ENCODE peak calls at places on chromosomes 13 and 19, in six cellular contexts. One of them, this sample, is unnamed.

GRCh38 chr19:7512400-7512851 is 3.5 kb upstream of the ZNF358 start:
- DNase-seq in naive thymus-derived CD4-positive, alpha-beta T cell: no peak
- DNase-seq in fibroblast of mammary gland: peak; percentile 25
- DNase-seq in right lobe of liver: no peak
- DNase-seq in colonic mucosa: no peak
- DNase-seq in WERI-Rb-1: peak; percentile 94
- DNase-seq in this sample: no peak

GRCh38 chr19:39941151-39941550 is 6.7 kb upstream of the FCGBP start:
- DNase-seq in fibroblast of mammary gland: no peak
- DNase-seq in colonic mucosa: no peak
- DNase-seq in WERI-Rb-1: no peak
- DNase-seq in right lobe of liver: no peak
- DNase-seq in naive thymus-derived CD4-positive, alpha-beta T cell: no peak
- DNase-seq in this sample: peak; percentile 63

GRCh38 chr13:20337894-20338551 is 105.9 kb upstream of the GJB6 start:
- DNase-seq in colonic mucosa: no peak
- DNase-seq in naive thymus-derived CD4-positive, alpha-beta T cell: no peak
- DNase-seq in fibroblast of mammary gland: no peak
- DNase-seq in WERI-Rb-1: no peak
- DNase-seq in right lobe of liver: no peak
- DNase-seq in this sample: no peak

GRCh38 chr13:49584771-49585182 is 581 bp downstream of the RCBTB1 start:
- DNase-seq in WERI-Rb-1: no peak
- DNase-seq in naive thymus-derived CD4-positive, alpha-beta T cell: no peak
- DNase-seq in colonic mucosa: no peak
- DNase-seq in right lobe of liver: no peak
- DNase-seq in fibroblast of mammary gland: peak; percentile 10
- DNase-seq in this sample: no peak

GRCh38 chr13:98315466-98315865 is 138.4 kb upstream of the RNF113B start:
- DNase-seq in fibroblast of mammary gland: peak; percentile 45
- DNase-seq in colonic mucosa: no peak
- DNase-seq in WERI-Rb-1: peak; percentile 75
- DNase-seq in naive thymus-derived CD4-positive, alpha-beta T cell: no peak
- DNase-seq in right lobe of liver: no peak
- DNase-seq in this sample: no peak

GRCh38 chr13:99151516-99151915 is 49.1 kb upstream of the UBAC2 start:
- DNase-seq in right lobe of liver: no peak
- DNase-seq in fibroblast of mammary gland: peak; percentile 69
- DNase-seq in WERI-Rb-1: no peak
- DNase-seq in naive thymus-derived CD4-positive, alpha-beta T cell: no peak
- DNase-seq in colonic mucosa: no peak
- DNase-seq in this sample: no peak

GRCh38 chr13:39815345-39816111 is 160.1 kb downstream of the COG6 start:
- DNase-seq in WERI-Rb-1: no peak
- DNase-seq in right lobe of liver: no peak
- DNase-seq in colonic mucosa: no peak
- DNase-seq in fibroblast of mammary gland: peak; percentile 27
- DNase-seq in naive thymus-derived CD4-positive, alpha-beta T cell: no peak
- DNase-seq in this sample: no peak

GRCh38 chr19:56112313-56112709 is 8.8 kb downstream of the ZNF787 start:
- DNase-seq in naive thymus-derived CD4-positive, alpha-beta T cell: no peak
- DNase-seq in colonic mucosa: no peak
- DNase-seq in right lobe of liver: no peak
- DNase-seq in WERI-Rb-1: no peak
- DNase-seq in fibroblast of mammary gland: no peak
- DNase-seq in this sample: no peak

GRCh38 chr19:34172661-34173144 is 399 bp downstream of the LSM14A start:
- DNase-seq in WERI-Rb-1: no peak
- DNase-seq in naive thymus-derived CD4-positive, alpha-beta T cell: no peak
- DNase-seq in right lobe of liver: no peak
- DNase-seq in fibroblast of mammary gland: no peak
- DNase-seq in colonic mucosa: no peak
- DNase-seq in this sample: no peak

GRCh38 chr13:52459668-52460067 is 4.4 kb downstream of the CKAP2 start:
- DNase-seq in right lobe of liver: no peak
- DNase-seq in colonic mucosa: no peak
- DNase-seq in WERI-Rb-1: no peak
- DNase-seq in naive thymus-derived CD4-positive, alpha-beta T cell: no peak
- DNase-seq in fibroblast of mammary gland: peak; percentile 87
- DNase-seq in this sample: no peak

GRCh38 chr13:44326961-44327360 is 46.7 kb upstream of the SERP2 start:
- DNase-seq in naive thymus-derived CD4-positive, alpha-beta T cell: no peak
- DNase-seq in WERI-Rb-1: no peak
- DNase-seq in fibroblast of mammary gland: no peak
- DNase-seq in colonic mucosa: no peak
- DNase-seq in right lobe of liver: no peak
- DNase-seq in this sample: no peak

GRCh38 chr13:41554180-41554579 is 96.8 kb downstream of the RGCC start:
- DNase-seq in naive thymus-derived CD4-positive, alpha-beta T cell: no peak
- DNase-seq in right lobe of liver: no peak
- DNase-seq in colonic mucosa: no peak
- DNase-seq in fibroblast of mammary gland: no peak
- DNase-seq in WERI-Rb-1: no peak
- DNase-seq in this sample: no peak

DNA sequence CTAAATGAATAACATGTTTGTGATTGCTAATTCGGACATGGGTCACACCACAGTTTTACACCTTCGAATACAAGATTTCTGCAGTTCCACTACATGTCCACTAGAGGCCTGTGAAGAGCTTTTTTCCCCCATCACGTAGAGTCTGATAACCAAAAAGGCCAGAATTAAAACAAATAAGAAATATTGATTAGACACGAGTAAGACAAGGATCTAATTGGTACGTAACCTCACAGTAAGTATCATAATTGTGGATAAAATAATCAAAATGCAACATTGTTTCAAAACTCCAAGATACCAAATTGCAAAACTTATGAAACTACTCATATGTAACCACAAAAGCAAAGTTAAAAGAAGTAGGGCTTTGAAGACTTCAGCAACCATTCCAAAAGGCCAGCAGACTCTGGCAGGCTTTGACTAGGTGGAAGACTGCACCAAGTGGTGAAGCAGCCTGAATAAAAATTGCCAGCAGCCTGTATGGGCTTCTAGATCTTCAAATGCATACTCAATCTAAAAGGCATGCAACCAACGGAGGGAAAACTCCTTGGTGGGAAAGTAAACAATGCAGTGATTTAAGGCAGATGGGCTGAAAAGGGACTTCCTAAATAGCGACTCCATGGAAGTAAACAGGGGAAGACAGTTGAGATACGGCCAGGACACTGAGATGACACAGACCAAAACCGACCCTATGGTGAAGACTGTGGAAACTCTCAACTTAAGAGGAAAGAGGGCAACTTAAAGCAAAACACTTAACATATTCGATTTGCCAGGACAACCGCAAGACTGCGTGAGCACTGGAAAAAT is 56.7 kb downstream of the STARD13 start:
- DNase-seq in colonic mucosa: peak; percentile 38
- DNase-seq in naive thymus-derived CD4-positive, alpha-beta T cell: peak; percentile 49
- DNase-seq in fibroblast of mammary gland: peak; percentile 88
- DNase-seq in WERI-Rb-1: no peak
- DNase-seq in right lobe of liver: no peak
- DNase-seq in this sample: peak; percentile 30
- H3K4me3 ChIP-seq in colonic mucosa: no peak overlapping the region
- H3K4me3 ChIP-seq in naive thymus-derived CD4-positive, alpha-beta T cell: no peak overlapping the region
- H3K4me3 ChIP-seq in fibroblast of mammary gland: no peak overlapping the region
- H3K4me3 ChIP-seq in WERI-Rb-1: no peak overlapping the region
- H3K4me3 ChIP-seq in right lobe of liver: no peak overlapping the region
- H3K4me3 ChIP-seq in this sample: no peak overlapping the region

DNA sequence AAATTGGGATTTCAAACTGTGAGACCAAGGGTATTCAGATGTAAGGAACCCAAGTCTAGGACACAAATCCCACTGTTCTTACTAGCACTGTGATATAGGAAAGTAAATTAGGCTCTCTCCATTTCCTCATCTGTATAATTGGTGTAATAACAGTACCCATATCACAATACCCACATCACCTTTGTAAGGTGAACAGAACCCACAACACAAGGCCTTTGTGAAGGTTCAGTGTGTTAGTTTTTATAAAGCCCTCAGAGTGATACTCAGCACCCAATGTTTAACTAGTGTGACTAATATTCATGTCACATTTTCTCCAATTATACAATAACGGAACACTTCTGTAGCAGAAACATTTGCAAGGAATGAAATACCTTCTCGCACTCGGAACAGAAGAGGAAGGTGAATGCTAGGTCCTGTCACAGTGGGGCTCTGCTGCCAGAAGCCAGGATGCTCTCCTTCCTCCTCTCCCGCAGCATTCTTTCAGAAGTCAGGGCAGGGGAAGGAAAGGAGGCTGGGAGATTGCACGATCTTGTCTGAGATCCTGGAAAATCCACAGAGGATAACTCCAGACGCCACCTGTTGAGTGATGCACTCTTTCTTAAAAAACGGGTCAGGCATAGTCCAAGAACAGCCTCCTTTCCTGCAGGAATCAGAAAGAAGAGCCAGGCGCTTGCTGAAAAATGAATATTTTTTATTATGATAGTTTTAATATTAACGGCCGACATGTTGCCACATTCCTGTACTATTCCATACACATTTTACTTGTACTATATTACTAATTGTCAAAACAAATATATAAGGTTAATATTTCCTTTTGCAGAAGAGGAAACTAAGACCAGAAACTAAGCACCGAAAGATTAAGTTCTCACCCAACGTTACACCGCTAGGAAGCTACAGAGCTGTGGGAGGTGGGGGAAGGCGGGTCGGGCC is 762 bp downstream of the ZNF45 start:
- DNase-seq in right lobe of liver: no peak
- DNase-seq in colonic mucosa: no peak
- DNase-seq in WERI-Rb-1: no peak
- DNase-seq in naive thymus-derived CD4-positive, alpha-beta T cell: no peak
- DNase-seq in fibroblast of mammary gland: peak; percentile 16
- DNase-seq in this sample: peak; percentile 73
- H3K4me3 ChIP-seq in right lobe of liver: peak overlapping the region; percentile 75
- H3K4me3 ChIP-seq in colonic mucosa: peak overlapping the region; percentile 69
- H3K4me3 ChIP-seq in WERI-Rb-1: peak overlapping the region; percentile 90
- H3K4me3 ChIP-seq in naive thymus-derived CD4-positive, alpha-beta T cell: peak overlapping the region; percentile 84
- H3K4me3 ChIP-seq in fibroblast of mammary gland: peak overlapping the region; percentile 85
- H3K4me3 ChIP-seq in this sample: peak overlapping the region; percentile 74

GRCh38 chr19:9362905-9363304 is at the start of gene ZNF177:
- DNase-seq in right lobe of liver: no peak
- DNase-seq in colonic mucosa: no peak
- DNase-seq in fibroblast of mammary gland: no peak
- DNase-seq in naive thymus-derived CD4-positive, alpha-beta T cell: no peak
- DNase-seq in WERI-Rb-1: peak; percentile 85
- DNase-seq in this sample: no peak
- H3K4me3 ChIP-seq in right lobe of liver: no peak within 1 kb of the TSS
- H3K4me3 ChIP-seq in colonic mucosa: no peak within 1 kb of the TSS
- H3K4me3 ChIP-seq in fibroblast of mammary gland: peak within 1 kb of the TSS; percentile 31
- H3K4me3 ChIP-seq in naive thymus-derived CD4-positive, alpha-beta T cell: no peak within 1 kb of the TSS
- H3K4me3 ChIP-seq in WERI-Rb-1: peak within 1 kb of the TSS; percentile 93
- H3K4me3 ChIP-seq in this sample: no peak within 1 kb of the TSS

GRCh38 chr19:51798958-51799310 is 4.0 kb downstream of the FPR3 start:
- DNase-seq in naive thymus-derived CD4-positive, alpha-beta T cell: no peak
- DNase-seq in fibroblast of mammary gland: no peak
- DNase-seq in colonic mucosa: no peak
- DNase-seq in right lobe of liver: no peak
- DNase-seq in WERI-Rb-1: no peak
- DNase-seq in this sample: no peak
- H3K4me3 ChIP-seq in naive thymus-derived CD4-positive, alpha-beta T cell: no peak overlapping the region
- H3K4me3 ChIP-seq in fibroblast of mammary gland: peak overlapping the region; percentile 1
- H3K4me3 ChIP-seq in colonic mucosa: no peak overlapping the region
- H3K4me3 ChIP-seq in right lobe of liver: no peak overlapping the region
- H3K4me3 ChIP-seq in WERI-Rb-1: no peak overlapping the region
- H3K4me3 ChIP-seq in this sample: no peak overlapping the region

GRCh38 chr13:84959818-84960217 is 839.4 kb downstream of the SLITRK6 start:
- DNase-seq in colonic mucosa: no peak
- DNase-seq in fibroblast of mammary gland: no peak
- DNase-seq in naive thymus-derived CD4-positive, alpha-beta T cell: no peak
- DNase-seq in right lobe of liver: no peak
- DNase-seq in WERI-Rb-1: no peak
- DNase-seq in this sample: no peak

GRCh38 chr13:84962141-84962750 is 837.0 kb downstream of the SLITRK6 start:
- DNase-seq in naive thymus-derived CD4-positive, alpha-beta T cell: no peak
- DNase-seq in colonic mucosa: no peak
- DNase-seq in WERI-Rb-1: no peak
- DNase-seq in right lobe of liver: no peak
- DNase-seq in fibroblast of mammary gland: no peak
- DNase-seq in this sample: no peak

GRCh38 chr13:84962849-84963248 is 836.4 kb downstream of the SLITRK6 start:
- DNase-seq in WERI-Rb-1: no peak
- DNase-seq in colonic mucosa: no peak
- DNase-seq in right lobe of liver: no peak
- DNase-seq in fibroblast of mammary gland: no peak
- DNase-seq in naive thymus-derived CD4-positive, alpha-beta T cell: no peak
- DNase-seq in this sample: no peak

GRCh38 chr13:84961023-84961422 is 838.2 kb downstream of the SLITRK6 start:
- DNase-seq in fibroblast of mammary gland: no peak
- DNase-seq in colonic mucosa: no peak
- DNase-seq in WERI-Rb-1: no peak
- DNase-seq in right lobe of liver: no peak
- DNase-seq in naive thymus-derived CD4-positive, alpha-beta T cell: no peak
- DNase-seq in this sample: no peak
- H3K4me3 ChIP-seq in fibroblast of mammary gland: no peak overlapping the region
- H3K4me3 ChIP-seq in colonic mucosa: no peak overlapping the region
- H3K4me3 ChIP-seq in WERI-Rb-1: no peak overlapping the region
- H3K4me3 ChIP-seq in right lobe of liver: no peak overlapping the region
- H3K4me3 ChIP-seq in naive thymus-derived CD4-positive, alpha-beta T cell: no peak overlapping the region
- H3K4me3 ChIP-seq in this sample: no peak overlapping the region

GRCh38 chr19:37317403-37318209 is 53.3 kb upstream of the ZNF527 start:
- DNase-seq in fibroblast of mammary gland: peak; percentile 99
- DNase-seq in naive thymus-derived CD4-positive, alpha-beta T cell: peak; percentile 89
- DNase-seq in colonic mucosa: peak; percentile 97
- DNase-seq in right lobe of liver: peak; percentile 97
- DNase-seq in WERI-Rb-1: peak; percentile 96
- DNase-seq in this sample: peak; percentile 99

GRCh38 chr19:37309834-37310575 is 60.9 kb upstream of the ZNF527 start:
- DNase-seq in WERI-Rb-1: peak; percentile 56
- DNase-seq in fibroblast of mammary gland: no peak
- DNase-seq in naive thymus-derived CD4-positive, alpha-beta T cell: peak; percentile 18
- DNase-seq in right lobe of liver: no peak
- DNase-seq in colonic mucosa: no peak
- DNase-seq in this sample: peak; percentile 21

GRCh38 chr19:37313335-37313627 is 57.6 kb upstream of the ZNF527 start:
- DNase-seq in WERI-Rb-1: no peak
- DNase-seq in right lobe of liver: no peak
- DNase-seq in colonic mucosa: no peak
- DNase-seq in naive thymus-derived CD4-positive, alpha-beta T cell: no peak
- DNase-seq in fibroblast of mammary gland: no peak
- DNase-seq in this sample: no peak
- H3K4me3 ChIP-seq in WERI-Rb-1: peak overlapping the region; percentile 45
- H3K4me3 ChIP-seq in right lobe of liver: no peak overlapping the region
- H3K4me3 ChIP-seq in colonic mucosa: no peak overlapping the region
- H3K4me3 ChIP-seq in naive thymus-derived CD4-positive, alpha-beta T cell: peak overlapping the region; percentile 35
- H3K4me3 ChIP-seq in fibroblast of mammary gland: no peak overlapping the region
- H3K4me3 ChIP-seq in this sample: no peak overlapping the region

GRCh38 chr19:30718014-30718413 is 345.8 kb downstream of the ZNF536 start:
- DNase-seq in WERI-Rb-1: no peak
- DNase-seq in naive thymus-derived CD4-positive, alpha-beta T cell: no peak
- DNase-seq in right lobe of liver: no peak
- DNase-seq in colonic mucosa: no peak
- DNase-seq in fibroblast of mammary gland: no peak
- DNase-seq in this sample: no peak

GRCh38 chr19:30717381-30717780 is 345.2 kb downstream of the ZNF536 start:
- DNase-seq in colonic mucosa: no peak
- DNase-seq in naive thymus-derived CD4-positive, alpha-beta T cell: no peak
- DNase-seq in WERI-Rb-1: no peak
- DNase-seq in right lobe of liver: no peak
- DNase-seq in fibroblast of mammary gland: no peak
- DNase-seq in this sample: no peak

GRCh38 chr19:30719189-30719990 is 347.2 kb downstream of the ZNF536 start:
- DNase-seq in right lobe of liver: peak; percentile 86
- DNase-seq in colonic mucosa: peak; percentile 44
- DNase-seq in fibroblast of mammary gland: peak; percentile 6
- DNase-seq in naive thymus-derived CD4-positive, alpha-beta T cell: no peak
- DNase-seq in WERI-Rb-1: peak; percentile 73
- DNase-seq in this sample: no peak

GRCh38 chr19:30719991-30720329 is 347.8 kb downstream of the ZNF536 start:
- DNase-seq in WERI-Rb-1: peak; percentile 35
- DNase-seq in colonic mucosa: no peak
- DNase-seq in naive thymus-derived CD4-positive, alpha-beta T cell: no peak
- DNase-seq in right lobe of liver: no peak
- DNase-seq in fibroblast of mammary gland: no peak
- DNase-seq in this sample: no peak

GRCh38 chr19:30718728-30719127 is 346.5 kb downstream of the ZNF536 start:
- DNase-seq in right lobe of liver: no peak
- DNase-seq in naive thymus-derived CD4-positive, alpha-beta T cell: no peak
- DNase-seq in WERI-Rb-1: peak; percentile 26
- DNase-seq in fibroblast of mammary gland: no peak
- DNase-seq in colonic mucosa: no peak
- DNase-seq in this sample: no peak
- H3K4me3 ChIP-seq in right lobe of liver: peak overlapping the region; percentile 69
- H3K4me3 ChIP-seq in naive thymus-derived CD4-positive, alpha-beta T cell: no peak overlapping the region
- H3K4me3 ChIP-seq in WERI-Rb-1: peak overlapping the region; percentile 67
- H3K4me3 ChIP-seq in fibroblast of mammary gland: no peak overlapping the region
- H3K4me3 ChIP-seq in colonic mucosa: peak overlapping the region; percentile 44
- H3K4me3 ChIP-seq in this sample: no peak overlapping the region

This sample was measured in Jurkat, Clone E6-1.